ENCODE peak calls at places on chromosomes 11 and 22, in four cellular contexts. X is hepatocyte, U is transverse colon, R is fibroblast of lung. K is an unnamed sample.

GRCh38 chr11:119828819-119829218 is 99.8 kb upstream of the NECTIN1 start:
- DNase-seq in R (no peak), X (no peak), U (no peak), K (no peak)

GRCh38 chr11:75303544-75304224 is 47.8 kb downstream of the ARRB1 start:
- DNase-seq in X (no peak), R (no peak), U (no peak), K (peak; percentile 3)

GRCh38 chr11:116311141-116311540 is 461.6 kb downstream of the BUD13 start:
- DNase-seq in X (no peak), R (no peak), U (no peak), K (no peak)

GRCh38 chr11:1864216-1864615 is 11.3 kb downstream of the LSP1 start:
- DNase-seq in X (no peak), U (no peak), R (peak; percentile 15), K (peak; percentile 72)

GRCh38 chr22:49768961-49769690 is 58.5 kb downstream of the BRD1 start:
- DNase-seq in X (no peak), R (peak; percentile 40), U (peak; percentile 7), K (peak; percentile 93)

GRCh38 chr11:93396356-93396755 is 65.8 kb downstream of the DEUP1 start:
- DNase-seq in R (peak; percentile 85), X (no peak), U (no peak), K (no peak)

GRCh38 chr11:71339178-71339881 is 87.0 kb upstream of the SHANK2 start:
- DNase-seq in R (no peak), X (peak; percentile 33), U (no peak), K (no peak)

GRCh38 chr11:10478066-10478465 is 23.0 kb downstream of the AMPD3 start:
- DNase-seq in U (no peak), X (no peak), R (peak; percentile 23), K (no peak)

GRCh38 chr11:75244052-75244814 is 3.7 kb downstream of the TPBGL start:
- DNase-seq in X (no peak), U (no peak), R (no peak), K (no peak)

GRCh38 chr11:33713162-33713913 is 12.7 kb upstream of the C11orf91 start:
- DNase-seq in R (peak; percentile 59), X (no peak), U (no peak), K (no peak)

GRCh38 chr11:118896472-118896913 is 12.8 kb downstream of the CXCR5 start:
- DNase-seq in X (no peak), R (no peak), U (peak; percentile 7), K (peak; percentile 76)

GRCh38 chr11:31499576-31500178 is 9.7 kb downstream of the IMMP1L start:
- DNase-seq in X (no peak), R (peak; percentile 59), U (no peak), K (no peak)

GRCh38 chr22:37529652-37530345 is 10.6 kb upstream of the CARD10 start:
- DNase-seq in X (no peak), U (peak; percentile 78), R (no peak), K (peak; percentile 12)

GRCh38 chr11:80855975-80856524 is 1415.2 kb upstream of the TENM4 start:
- DNase-seq in R (peak; percentile 76), X (no peak), U (no peak), K (no peak)

GRCh38 chr11:21472256-21472655 is 720.6 kb upstream of the ANO5 start:
- DNase-seq in R (peak; percentile 1), U (no peak), X (no peak), K (no peak)

GRCh38 chr11:35088676-35089075 is 50.3 kb upstream of the CD44 start:
- DNase-seq in U (no peak), X (no peak), R (peak; percentile 59), K (no peak)

GRCh38 chr11:111378185-111378772 is 796 bp downstream of the POU2AF1 start:
- DNase-seq in R (no peak), X (no peak), U (no peak), K (no peak)
- H3K4me3 ChIP-seq in R (no peak overlapping the region), X (no peak overlapping the region), U (peak overlapping the region; percentile 11), K (no peak overlapping the region)

DNA sequence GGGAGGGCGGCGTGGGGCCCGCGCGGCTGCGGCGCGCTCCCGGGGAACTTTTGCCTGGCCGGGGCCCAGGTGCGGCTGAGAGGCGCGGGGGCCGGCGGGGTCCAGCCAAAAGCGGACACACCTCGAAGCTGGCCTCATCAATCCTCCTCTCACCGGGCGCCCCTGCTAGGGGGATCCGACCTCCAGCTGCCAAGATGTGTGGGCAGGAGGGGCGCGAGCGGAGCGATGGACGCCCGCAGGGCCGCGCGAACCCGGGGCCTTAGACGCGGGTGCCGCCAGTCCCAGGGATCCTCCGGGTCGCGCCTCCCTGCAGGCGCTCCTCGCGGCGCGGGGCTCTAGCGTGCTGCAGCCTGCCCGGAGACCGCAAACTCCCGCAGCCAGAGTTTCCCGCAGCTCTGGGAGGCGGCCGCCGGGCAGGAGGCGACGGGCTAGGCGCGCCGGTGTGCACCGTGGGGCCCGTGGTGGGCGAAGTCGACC is 785 bp downstream of the IGSF9B start:
- DNase-seq in R (no peak), U (no peak), X (no peak), K (no peak)
- H3K27ac ChIP-seq in R (no peak overlapping the region), U (peak overlapping the region; percentile 67), X (no peak overlapping the region), K (no peak overlapping the region)

DNA sequence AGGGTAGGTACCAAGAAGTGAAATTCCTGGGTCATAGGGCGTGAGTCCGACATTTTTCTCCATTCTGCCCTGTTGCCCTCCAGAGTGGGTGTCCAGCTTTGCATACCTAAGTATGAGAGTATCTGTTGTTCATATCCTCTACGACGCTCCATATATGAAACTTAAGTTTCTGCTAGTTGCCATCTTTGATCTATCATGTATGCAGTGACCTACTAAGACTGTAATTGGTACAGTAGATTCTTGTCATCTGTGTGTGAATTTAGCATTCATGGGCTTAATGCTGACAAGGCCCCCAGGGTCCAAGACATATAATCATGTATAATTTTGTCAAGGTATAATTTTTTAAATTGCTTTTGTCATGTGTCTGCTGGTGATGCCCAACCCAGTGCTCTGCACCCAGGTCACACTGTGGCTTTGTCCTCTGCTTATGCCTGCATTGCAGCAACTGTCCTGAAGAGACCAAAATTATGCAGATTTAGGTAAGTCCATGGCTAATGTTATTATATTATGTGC is 12.1 kb downstream of the NEAT1 start:
- DNase-seq in R (no peak), X (no peak), U (peak; percentile 7), K (no peak)
- H3K4me3 ChIP-seq in R (peak overlapping the region; percentile 4), X (no peak overlapping the region), U (no peak overlapping the region), K (no peak overlapping the region)

DNA sequence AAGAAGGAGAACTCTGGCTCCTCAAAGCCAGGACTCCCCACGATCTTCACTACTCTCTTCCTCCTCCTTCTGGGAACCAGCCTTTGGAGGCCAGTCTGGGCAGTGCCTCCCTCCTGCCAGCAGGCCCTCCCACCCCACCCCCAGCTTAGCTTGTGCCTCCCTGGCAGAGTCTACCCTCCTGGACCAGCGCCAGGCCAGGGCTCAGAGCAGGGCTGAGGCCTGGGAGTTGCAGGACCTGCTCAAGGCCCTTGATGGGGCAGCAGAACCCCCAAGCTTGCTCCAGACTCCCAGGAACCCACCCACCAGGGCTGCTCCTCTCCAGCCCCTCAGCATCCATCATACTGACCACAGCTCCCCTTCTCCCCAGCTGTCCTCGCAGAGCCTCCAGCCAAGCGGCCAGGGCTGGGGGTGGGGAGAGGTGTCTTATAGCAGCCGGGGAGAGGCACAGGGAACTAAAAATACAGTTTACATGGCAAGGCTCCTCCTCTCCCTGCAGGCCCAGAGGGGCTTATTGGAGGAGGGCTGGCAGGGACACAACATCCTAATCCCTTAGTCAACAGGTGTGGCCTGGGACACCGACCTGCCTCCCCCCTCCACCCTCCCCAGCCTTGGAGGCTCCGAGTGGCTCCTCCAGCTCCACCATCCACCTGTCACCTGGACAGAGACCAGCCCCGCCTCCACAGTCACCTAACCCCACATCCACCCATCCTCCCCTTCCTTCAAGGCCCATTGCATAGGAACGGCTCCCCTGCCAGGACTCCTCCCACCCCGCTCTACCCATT is 5.2 kb upstream of the MB start:
- DNase-seq in R (no peak), X (peak; percentile 39), U (peak; percentile 83), K (peak; percentile 72)
- H3K27ac ChIP-seq in R (no peak overlapping the region), X (no peak overlapping the region), U (peak overlapping the region; percentile 66), K (no peak overlapping the region)

K was measured in kidney.